ENCODE peak calls at places on chromosome 21, in seven cellular contexts. E is heart right ventricle, S is right lobe of liver, J is mesendoderm, A is Caco-2, R is PC-3, U is cardiac muscle cell. G is an unnamed sample. For H3K36me3, the result is how much of the 10 kb centered on the place peaks cover.

GRCh38 chr21:34602061-34602460 is 12.9 kb downstream of the RCAN1 start:
- DNase-seq in S (no peak), U (no peak), A (no peak), J (no peak), R (no peak), E (no peak), G (no peak)

GRCh38 chr21:37580690-37581089 is 214.1 kb downstream of the DYRK1A start:
- DNase-seq in R (no peak), S (no peak), A (no peak), E (no peak), J (no peak), U (no peak), G (no peak)

GRCh38 chr21:41933259-41934079 is 20.3 kb downstream of the C2CD2 start:
- DNase-seq in R (peak), A (no peak), E (no peak), U (peak), J (no peak), S (no peak), G (no peak)

GRCh38 chr21:36047139-36047538 is 13.2 kb downstream of the SETD4 start:
- DNase-seq in R (no peak), J (no peak), S (no peak), E (no peak), U (no peak), A (no peak), G (no peak)

GRCh38 chr21:26686278-26686677 is 113.2 kb upstream of the CYYR1 start:
- DNase-seq in R (peak), S (no peak), E (no peak), U (peak), J (peak), A (no peak), G (no peak)

GRCh38 chr21:29989634-29990234 is 49.9 kb upstream of the GRIK1 start:
- DNase-seq in E (no peak), U (no peak), R (no peak), J (no peak), A (no peak), S (no peak), G (no peak)

GRCh38 chr21:42466700-42467612 is 29.1 kb downstream of the RSPH1 start:
- DNase-seq in E (no peak), R (peak), A (no peak), U (peak), J (peak), S (peak), G (no peak)

GRCh38 chr21:42463861-42464515 is 32.0 kb downstream of the RSPH1 start:
- DNase-seq in S (peak), J (peak), A (peak), U (peak), E (no peak), R (peak), G (no peak)

GRCh38 chr21:33551664-33552063 is 8.8 kb downstream of the SON start:
- DNase-seq in U (no peak), E (no peak), S (no peak), J (no peak), A (no peak), R (no peak), G (no peak)

GRCh38 chr21:33550772-33551660 is 8.2 kb downstream of the SON start:
- DNase-seq in U (no peak), A (no peak), E (no peak), S (no peak), R (no peak), J (no peak), G (no peak)

GRCh38 chr21:33554236-33554981 is 11.6 kb downstream of the SON start:
- DNase-seq in R (no peak), U (no peak), J (no peak), S (no peak), E (no peak), A (no peak), G (no peak)

GRCh38 chr21:33552999-33553598 is 10.3 kb downstream of the SON start:
- DNase-seq in A (no peak), E (no peak), J (no peak), S (no peak), U (no peak), R (no peak), G (no peak)

GRCh38 chr21:33552093-33552998 is 9.5 kb downstream of the SON start:
- DNase-seq in E (no peak), U (no peak), J (no peak), A (no peak), S (no peak), R (no peak), G (no peak)
- H3K36me3 ChIP-seq in E (half or more), U (half or more), J (under half), A (under half), S (half or more), R (half or more), G (under half)

DNA sequence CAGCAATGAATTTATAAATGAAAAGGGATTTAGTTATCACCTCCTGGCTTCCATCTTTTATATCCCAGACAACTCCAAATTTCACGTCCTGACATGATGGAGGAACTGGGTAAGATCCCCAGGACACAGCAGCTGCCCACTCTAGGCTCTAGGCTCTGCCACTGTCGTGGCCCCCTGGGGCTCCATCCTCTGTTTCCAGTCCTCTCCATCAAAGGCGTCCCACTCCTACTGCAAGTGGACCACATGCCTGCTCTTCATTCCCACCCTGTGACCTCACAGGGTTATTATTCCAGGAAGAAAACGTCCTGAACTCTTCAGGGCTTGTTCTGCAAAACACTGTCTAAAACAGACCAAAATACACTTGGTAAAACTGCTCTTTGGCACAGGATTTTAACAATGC is 11.9 kb downstream of the URB1 start:
- DNase-seq in J (no peak), R (no peak), E (no peak), S (no peak), U (no peak), A (no peak), G (no peak)
- H3K36me3 ChIP-seq in J (under half), R (half or more), E (half or more), S (under half), U (under half), A (under half), G (under half)

DNA sequence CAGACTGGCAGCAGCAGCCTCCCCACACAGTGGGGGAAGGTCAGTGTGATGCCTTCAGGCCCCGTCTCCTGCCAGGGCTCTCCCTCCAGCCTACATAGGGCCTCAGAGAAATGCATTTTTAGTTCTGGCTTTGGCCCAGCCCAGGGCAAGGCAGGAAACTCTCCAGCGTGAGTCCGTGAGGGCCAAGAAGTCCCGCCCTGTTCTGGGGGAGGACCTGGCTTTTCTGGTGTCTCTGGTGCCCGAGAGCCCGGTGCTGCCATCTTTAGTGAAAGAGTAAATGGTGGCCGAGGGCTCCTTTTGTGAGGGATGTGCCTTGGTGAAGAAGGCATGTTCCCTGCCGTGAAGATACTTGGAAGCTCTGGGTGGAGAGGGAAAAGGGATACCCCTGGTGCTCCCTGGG is 14.8 kb upstream of the DIP2A start:
- DNase-seq in U (no peak), R (no peak), E (peak), A (no peak), J (peak), S (no peak), G (no peak)
- H3K36me3 ChIP-seq in U (under half), R (under half), E (half or more), A (under half), J (under half), S (under half), G (under half)

GRCh38 chr21:44072111-44072510 is 35.1 kb upstream of the PWP2 start:
- DNase-seq in A (no peak), E (no peak), J (no peak), R (no peak), U (no peak), S (no peak), G (no peak)
- H3K36me3 ChIP-seq in A (under half), E (half or more), J (under half), R (under half), U (under half), S (under half), G (under half)

GRCh38 chr21:44949161-44950015 is 9.6 kb downstream of the SLX9 start:
- DNase-seq in U (peak), R (peak), E (peak), J (peak), A (peak), S (peak), G (no peak)
- H3K36me3 ChIP-seq in U (under half), R (under half), E (under half), J (under half), A (under half), S (under half), G (under half)

GRCh38 chr21:33251119-33251518 is 15.0 kb upstream of the IL10RB start:
- DNase-seq in S (no peak), A (no peak), E (no peak), U (no peak), R (no peak), J (no peak), G (no peak)
- H3K36me3 ChIP-seq in S (half or more), A (under half), E (half or more), U (under half), R (under half), J (under half), G (under half)

GRCh38 chr21:32353002-32353711 is 39.7 kb downstream of the URB1 start:
- DNase-seq in J (no peak), S (no peak), U (no peak), R (no peak), A (no peak), E (no peak), G (no peak)
- H3K36me3 ChIP-seq in J (under half), S (under half), U (under half), R (half or more), A (under half), E (half or more), G (under half)

GRCh38 chr21:38821248-38821647 is 15.5 kb downstream of the ETS2 start:
- DNase-seq in R (no peak), J (no peak), A (no peak), U (no peak), S (no peak), E (no peak), G (no peak)

GRCh38 chr21:38823737-38824123 is 18.0 kb downstream of the ETS2 start:
- DNase-seq in R (no peak), E (no peak), S (no peak), A (no peak), J (no peak), U (no peak), G (no peak)

GRCh38 chr21:38822754-38823374 is 17.1 kb downstream of the ETS2 start:
- DNase-seq in J (no peak), R (no peak), S (no peak), U (no peak), A (no peak), E (no peak), G (no peak)

GRCh38 chr21:38820471-38821239 is 14.9 kb downstream of the ETS2 start:
- DNase-seq in U (no peak), J (no peak), R (no peak), A (no peak), E (no peak), S (peak), G (no peak)

DNA sequence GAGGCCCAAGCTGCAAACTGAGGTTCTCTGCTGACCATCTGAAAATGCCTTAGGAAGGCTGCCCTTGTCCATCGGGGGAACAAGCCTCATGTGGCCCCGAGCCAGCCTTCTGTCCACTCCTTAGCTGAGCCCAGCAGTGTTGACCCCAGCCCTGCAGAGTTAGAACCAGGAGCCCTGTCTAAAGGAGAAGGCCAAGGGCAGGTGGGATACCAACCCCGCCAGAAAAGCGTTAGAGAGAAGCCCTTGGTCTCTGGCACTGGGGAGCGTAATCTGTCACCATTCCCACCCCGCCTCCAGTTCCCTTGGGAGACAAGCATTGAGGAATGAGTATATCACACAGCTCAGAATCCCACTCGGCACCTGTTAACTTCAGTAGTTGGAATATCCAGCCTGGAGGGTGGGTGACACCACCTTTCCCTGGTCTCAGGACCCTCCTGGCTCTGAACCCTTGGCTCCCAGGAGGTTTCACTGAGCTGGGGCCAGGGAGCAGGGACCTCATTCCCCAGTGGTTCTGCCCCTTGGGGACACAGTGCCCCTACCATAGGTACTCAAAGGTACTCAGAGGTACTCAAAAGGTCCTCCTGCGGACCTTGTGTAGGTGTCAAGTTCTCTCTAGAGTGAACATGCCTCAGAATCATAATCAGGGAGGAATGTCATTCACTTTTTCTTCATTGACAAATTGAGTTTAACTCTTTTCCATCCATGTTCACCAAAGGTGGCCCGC is 16.4 kb downstream of the ETS2 start:
- DNase-seq in R (no peak), U (no peak), E (no peak), J (no peak), S (no peak), A (no peak), G (no peak)
- H3K36me3 ChIP-seq in R (half or more), U (half or more), E (half or more), J (under half), S (half or more), A (under half), G (under half)